ENCODE peak calls at places on chromosomes 16 and 17, in nine cellular contexts. C, W, L, I, H, V, D, F and Z are unnamed samples.

GRCh38 chr16:15950869-15951268 is 1.5 kb downstream of the ABCC1 start:
- DNase-seq in C (no peak), W (no peak), L (no peak), I (no peak), H (no peak), V (no peak), D (no peak), F (no peak), Z (no peak)

GRCh38 chr16:57801098-57801855 is 1.0 kb downstream of the KIFC3 start:
- DNase-seq in C (no peak), W (peak; percentile 68), L (peak; percentile 47), I (no peak), H (peak; percentile 79), V (no peak), D (no peak), F (no peak), Z (no peak)

GRCh38 chr17:57988301-57989010 is 402 bp upstream of the VEZF1 start:
- DNase-seq in C (peak; percentile 56), W (peak; percentile 74), L (peak; percentile 67), I (no peak), H (peak; percentile 85), V (peak; percentile 92), D (peak; percentile 77), F (peak; percentile 78), Z (no peak)

GRCh38 chr16:67547423-67548264 is 14.7 kb upstream of the CTCF start:
- DNase-seq in C (peak; percentile 51), W (no peak), L (no peak), I (no peak), H (no peak), V (no peak), D (no peak), F (no peak), Z (no peak)

GRCh38 chr17:79983456-79983855 is 52.2 kb downstream of the TBC1D16 start:
- DNase-seq in C (no peak), W (no peak), L (no peak), I (no peak), H (peak; percentile 40), V (no peak), D (no peak), F (no peak), Z (peak; percentile 51)

GRCh38 chr17:83189673-83190385 is 110.4 kb downstream of the METRNL start:
- DNase-seq in C (no peak), W (peak; percentile 91), L (no peak), I (no peak), H (peak; percentile 95), V (peak; percentile 94), D (peak; percentile 12), F (peak; percentile 17), Z (peak; percentile 73)

GRCh38 chr17:29504711-29505110 is 62.1 kb downstream of the ABHD15 start:
- DNase-seq in C (no peak), W (no peak), L (no peak), I (no peak), H (no peak), V (no peak), D (no peak), F (no peak), Z (no peak)

GRCh38 chr17:71494456-71494855 is 626.4 kb upstream of the SOX9 start:
- DNase-seq in C (no peak), W (no peak), L (no peak), I (no peak), H (no peak), V (no peak), D (no peak), F (no peak), Z (no peak)

GRCh38 chr17:54944796-54945195 is 23.7 kb downstream of the COX11 start:
- DNase-seq in C (no peak), W (peak; percentile 43), L (no peak), I (no peak), H (peak; percentile 69), V (no peak), D (no peak), F (no peak), Z (no peak)

GRCh38 chr16:75580-76501 is 2.2 kb upstream of the MPG start:
- DNase-seq in C (no peak), W (peak; percentile 77), L (peak; percentile 70), I (no peak), H (peak; percentile 88), V (no peak), D (peak; percentile 61), F (peak; percentile 80), Z (peak; percentile 90)

GRCh38 chr16:74901606-74902005 is 83.3 kb downstream of the WDR59 start:
- DNase-seq in C (no peak), W (no peak), L (no peak), I (no peak), H (no peak), V (no peak), D (no peak), F (no peak), Z (no peak)